ENCODE peak calls at places on chromosomes 4 and X, in four cellular contexts. K is breast epithelium, Q is body of pancreas, P is endodermal cell. C is an unnamed sample.

GRCh38 chr4:145731026-145731425 is 51.1 kb downstream of the C4orf51 start:
- DNase-seq in Q (peak; percentile 85), P (no peak), K (no peak), C (no peak)

GRCh38 chrX:25020391-25021131 is 4.8 kb upstream of the ARX start:
- DNase-seq in P (peak; percentile 94), K (no peak), Q (no peak), C (no peak)

GRCh38 chr4:38785901-38786402 is 3.2 kb upstream of the TLR10 start:
- DNase-seq in P (no peak), Q (no peak), K (no peak), C (no peak)

GRCh38 chr4:102318105-102318504 is 27.2 kb downstream of the SLC39A8 start:
- DNase-seq in K (no peak), Q (no peak), P (no peak), C (no peak)

GRCh38 chrX:50161143-50161542 is 39.7 kb downstream of the AKAP4 start:
- DNase-seq in P (no peak), K (no peak), Q (no peak), C (no peak)

GRCh38 chrX:120768681-120769080 is 107.0 kb downstream of the CT47B1 start:
- DNase-seq in Q (no peak), P (no peak), K (no peak), C (no peak)

GRCh38 chrX:44742480-44743155 is 101.2 kb upstream of the DUSP21 start:
- DNase-seq in P (no peak), K (no peak), Q (no peak), C (no peak)

GRCh38 chrX:68998716-68999115 is 166.5 kb downstream of the PJA1 start:
- DNase-seq in K (no peak), P (peak; percentile 44), Q (no peak), C (no peak)

GRCh38 chr4:140125374-140125773 is 28.6 kb downstream of the MAML3 start:
- DNase-seq in Q (no peak), P (no peak), K (no peak), C (no peak)

GRCh38 chr4:68348577-68348976 is 1.3 kb downstream of the YTHDC1 start:
- DNase-seq in K (no peak), P (no peak), Q (no peak), C (no peak)

GRCh38 chr4:85210353-85210752 is 243.9 kb upstream of the WDFY3 start:
- DNase-seq in Q (no peak), K (no peak), P (no peak), C (no peak)

GRCh38 chr4:26032572-26033320 is 118.7 kb downstream of the SMIM20 start:
- DNase-seq in P (no peak), Q (peak; percentile 28), K (no peak), C (peak; percentile 30)

GRCh38 chr4:7287918-7288280 is 95.6 kb downstream of the SORCS2 start:
- DNase-seq in P (no peak), K (no peak), Q (no peak), C (no peak)

GRCh38 chrX:109914114-109914849 is 88.6 kb upstream of the TMEM164 start:
- DNase-seq in K (no peak), Q (no peak), P (no peak), C (no peak)

GRCh38 chrX:109911046-109911445 is 91.9 kb upstream of the TMEM164 start:
- DNase-seq in P (no peak), Q (no peak), K (no peak), C (no peak)
- H3K9me3 ChIP-seq in P (no peaks in the 10 kb centered on the region), Q (no peaks in the 10 kb centered on the region), K (no peaks in the 10 kb centered on the region), C (no peaks in the 10 kb centered on the region)

GRCh38 chrX:145817299-145817665 is 347 bp upstream of the SLITRK2 start:
- DNase-seq in K (no peak), P (peak; percentile 68), Q (peak; percentile 23), C (no peak)
- H3K4me3 ChIP-seq in K (peak overlapping the region; percentile 55), P (no peak overlapping the region), Q (no peak overlapping the region), C (no peak overlapping the region)

DNA sequence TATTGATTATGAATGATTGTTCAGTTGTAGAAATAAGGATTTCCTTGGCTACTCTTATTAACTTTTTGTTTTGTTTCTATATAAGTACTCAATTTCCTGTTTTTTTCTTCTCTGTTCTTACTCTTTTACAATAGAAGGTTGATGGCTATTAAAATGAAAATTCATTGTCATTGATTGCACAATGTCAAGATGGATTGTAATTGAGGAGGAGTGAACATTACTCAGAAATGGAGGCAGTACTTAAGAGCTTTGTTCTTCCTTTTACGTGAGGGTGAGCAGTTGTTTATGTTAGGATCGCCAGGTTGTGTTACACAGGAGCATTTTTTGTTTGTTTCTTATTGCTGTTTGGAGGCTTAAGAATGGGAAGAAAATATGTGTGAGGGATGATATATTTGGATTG is 2062.4 kb downstream of the ARAP2 start:
- DNase-seq in Q (no peak), P (no peak), K (no peak), C (no peak)
- H3K9me3 ChIP-seq in Q (no peaks in the 10 kb centered on the region), P (no peaks in the 10 kb centered on the region), K (peaks cover 1% of the 10 kb centered on the region), C (no peaks in the 10 kb centered on the region)

GRCh38 chrX:145816607-145817298 is 876 bp upstream of the SLITRK2 start:
- DNase-seq in P (peak; percentile 36), K (no peak), Q (no peak), C (no peak)

GRCh38 chrX:145817666-145818521 is at the start of gene SLITRK2:
- DNase-seq in K (no peak), Q (peak; percentile 32), P (peak; percentile 75), C (peak; percentile 12)

GRCh38 chrX:145821291-145821897 is 3.8 kb downstream of the SLITRK2 start:
- DNase-seq in K (no peak), Q (no peak), P (peak; percentile 91), C (no peak)

GRCh38 chrX:145820825-145821224 is 3.2 kb downstream of the SLITRK2 start:
- DNase-seq in K (no peak), P (no peak), Q (no peak), C (no peak)

DNA sequence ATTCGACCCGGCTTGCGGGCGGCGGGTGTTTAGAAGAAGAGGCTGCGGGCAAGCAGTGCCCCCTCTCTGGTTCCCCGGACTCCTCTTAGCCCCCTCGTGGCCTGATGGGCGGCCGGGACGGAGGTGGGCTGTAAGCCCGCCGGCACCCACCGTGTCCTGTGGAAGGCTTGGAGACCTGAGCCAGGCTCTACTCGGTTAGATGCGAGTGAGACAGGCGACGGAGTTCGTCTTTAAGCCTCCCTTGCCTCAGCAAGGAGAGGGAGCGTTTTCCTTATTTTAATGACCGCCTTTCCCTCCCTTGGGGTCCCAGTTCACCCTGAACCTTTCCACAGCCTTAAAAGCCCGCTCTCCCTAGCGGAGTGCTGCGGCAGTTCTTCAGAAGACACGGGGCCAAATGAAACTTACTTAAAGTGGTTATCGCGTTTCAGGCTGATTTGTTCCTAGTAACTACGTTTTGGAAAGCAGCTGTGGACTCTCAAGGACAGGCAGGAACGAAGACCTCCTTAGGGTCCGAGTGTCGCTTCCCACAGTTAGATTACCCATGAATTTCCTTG is 970 bp downstream of the SLITRK2 start:
- DNase-seq in Q (no peak), K (no peak), P (no peak), C (no peak)
- H3K4me3 ChIP-seq in Q (no peak overlapping the region), K (peak overlapping the region; percentile 55), P (no peak overlapping the region), C (peak overlapping the region; percentile 36)

C was measured in testis.